ENCODE peak calls at places on chromosomes 3 and 15, in five cellular contexts. One of them, this sample, is unnamed.

GRCh38 chr3:177724020-177724638 is 526.8 kb upstream of the TBL1XR1 start:
- DNase-seq in mesenchymal stem cell: peak; percentile 45
- DNase-seq in mesendoderm: no peak
- DNase-seq in fibroblast of lung: no peak
- DNase-seq in IMR-90: no peak
- DNase-seq in this sample: no peak

GRCh38 chr3:139797724-139798343 is 120.1 kb upstream of the NMNAT3 start:
- DNase-seq in mesenchymal stem cell: peak; percentile 44
- DNase-seq in mesendoderm: peak; percentile 62
- DNase-seq in fibroblast of lung: peak; percentile 47
- DNase-seq in IMR-90: peak; percentile 6
- DNase-seq in this sample: peak; percentile 50

GRCh38 chr3:66583646-66584045 is 82.8 kb upstream of the LRIG1 start:
- DNase-seq in mesenchymal stem cell: no peak
- DNase-seq in mesendoderm: no peak
- DNase-seq in fibroblast of lung: no peak
- DNase-seq in IMR-90: peak; percentile 51
- DNase-seq in this sample: no peak

GRCh38 chr15:90126457-90127435 is 24.5 kb upstream of the IDH2 start:
- DNase-seq in mesenchymal stem cell: no peak
- DNase-seq in mesendoderm: peak; percentile 77
- DNase-seq in fibroblast of lung: peak; percentile 17
- DNase-seq in IMR-90: no peak
- DNase-seq in this sample: no peak

GRCh38 chr3:80771085-80771484 is 990.4 kb downstream of the GBE1 start:
- DNase-seq in mesenchymal stem cell: no peak
- DNase-seq in mesendoderm: no peak
- DNase-seq in fibroblast of lung: no peak
- DNase-seq in IMR-90: no peak
- DNase-seq in this sample: no peak

GRCh38 chr3:113431811-113432210 is 9.5 kb downstream of the CFAP44 start:
- DNase-seq in mesenchymal stem cell: no peak
- DNase-seq in mesendoderm: no peak
- DNase-seq in fibroblast of lung: no peak
- DNase-seq in IMR-90: peak; percentile 28
- DNase-seq in this sample: no peak

GRCh38 chr3:37221407-37221806 is 47.0 kb upstream of the LRRFIP2 start:
- DNase-seq in mesenchymal stem cell: peak; percentile 56
- DNase-seq in mesendoderm: peak; percentile 82
- DNase-seq in fibroblast of lung: peak; percentile 90
- DNase-seq in IMR-90: peak; percentile 88
- DNase-seq in this sample: no peak

GRCh38 chr3:196632033-196632751 is 7.3 kb upstream of the NRROS start:
- DNase-seq in mesenchymal stem cell: peak; percentile 79
- DNase-seq in mesendoderm: peak; percentile 97
- DNase-seq in fibroblast of lung: peak; percentile 72
- DNase-seq in IMR-90: peak; percentile 52
- DNase-seq in this sample: peak; percentile 89

GRCh38 chr3:58251653-58252052 is 14.1 kb downstream of the ABHD6 start:
- DNase-seq in mesenchymal stem cell: no peak
- DNase-seq in mesendoderm: no peak
- DNase-seq in fibroblast of lung: no peak
- DNase-seq in IMR-90: no peak
- DNase-seq in this sample: no peak

GRCh38 chr15:46735115-46735514 is 982.2 kb upstream of the SEMA6D start:
- DNase-seq in mesenchymal stem cell: no peak
- DNase-seq in mesendoderm: no peak
- DNase-seq in fibroblast of lung: no peak
- DNase-seq in IMR-90: no peak
- DNase-seq in this sample: no peak

GRCh38 chr3:120348065-120348980 is 831 bp downstream of the LRRC58 start:
- DNase-seq in mesenchymal stem cell: peak; percentile 32
- DNase-seq in mesendoderm: no peak
- DNase-seq in fibroblast of lung: peak; percentile 8
- DNase-seq in IMR-90: peak; percentile 10
- DNase-seq in this sample: no peak

GRCh38 chr15:48992096-48992495 is 28.4 kb upstream of the SHC4 start:
- DNase-seq in mesenchymal stem cell: no peak
- DNase-seq in mesendoderm: no peak
- DNase-seq in fibroblast of lung: no peak
- DNase-seq in IMR-90: no peak
- DNase-seq in this sample: no peak

GRCh38 chr15:67119238-67119846 is 53.9 kb downstream of the SMAD3 start:
- DNase-seq in mesenchymal stem cell: no peak
- DNase-seq in mesendoderm: no peak
- DNase-seq in fibroblast of lung: no peak
- DNase-seq in IMR-90: no peak
- DNase-seq in this sample: no peak

GRCh38 chr15:67120839-67121540 is 55.6 kb downstream of the SMAD3 start:
- DNase-seq in mesenchymal stem cell: peak; percentile 96
- DNase-seq in mesendoderm: no peak
- DNase-seq in fibroblast of lung: peak; percentile 92
- DNase-seq in IMR-90: peak; percentile 97
- DNase-seq in this sample: no peak

GRCh38 chr15:67121725-67122600 is 56.6 kb downstream of the SMAD3 start:
- DNase-seq in mesenchymal stem cell: no peak
- DNase-seq in mesendoderm: no peak
- DNase-seq in fibroblast of lung: no peak
- DNase-seq in IMR-90: no peak
- DNase-seq in this sample: no peak

GRCh38 chr15:67118808-67119207 is 53.4 kb downstream of the SMAD3 start:
- DNase-seq in mesenchymal stem cell: no peak
- DNase-seq in mesendoderm: no peak
- DNase-seq in fibroblast of lung: no peak
- DNase-seq in IMR-90: no peak
- DNase-seq in this sample: no peak

DNA sequence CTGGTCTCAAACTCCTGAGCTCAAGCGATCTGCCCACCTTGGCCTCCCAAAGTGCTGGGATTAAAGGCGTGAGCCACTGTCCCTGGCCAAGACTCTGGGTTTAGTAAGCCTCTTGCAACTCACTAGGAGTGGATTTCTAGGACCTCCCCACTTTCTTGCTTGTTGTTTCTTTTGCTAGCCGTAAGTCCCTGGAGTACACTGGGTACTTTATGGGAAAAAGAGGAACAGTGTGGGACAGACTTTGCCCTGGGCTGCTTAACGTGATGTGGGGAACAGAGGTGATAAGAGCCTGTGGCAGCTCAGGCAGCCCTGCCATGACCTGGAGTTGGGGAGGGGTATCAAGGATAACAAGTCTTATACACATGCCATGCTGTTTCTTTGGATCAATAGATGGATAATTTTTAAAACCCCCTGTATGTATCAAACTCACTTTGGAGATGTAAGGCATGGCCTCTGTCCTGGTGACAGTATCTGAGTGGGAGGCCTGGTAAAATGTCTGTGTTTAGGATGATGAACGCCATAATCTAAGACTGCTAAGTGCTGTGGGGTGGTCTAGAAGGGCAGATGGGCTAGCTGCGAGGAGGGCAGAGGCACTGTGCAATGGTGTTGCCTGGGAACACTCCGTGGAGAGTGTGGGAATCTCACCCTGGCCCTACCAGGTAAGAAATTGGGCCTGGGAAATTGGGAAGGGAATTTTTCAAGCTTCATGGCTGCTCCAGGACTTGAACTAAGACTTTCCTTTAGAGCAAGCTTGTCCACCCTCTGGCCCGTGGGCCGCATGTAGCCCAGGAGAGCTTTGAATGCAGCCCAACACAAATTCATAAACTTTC is 54.8 kb downstream of the SMAD3 start:
- DNase-seq in mesenchymal stem cell: peak; percentile 47
- DNase-seq in mesendoderm: no peak
- DNase-seq in fibroblast of lung: no peak
- DNase-seq in IMR-90: no peak
- DNase-seq in this sample: no peak
- H3K9ac ChIP-seq in mesenchymal stem cell: peak overlapping the region; percentile 71
- H3K9ac ChIP-seq in mesendoderm: no peak overlapping the region
- H3K9ac ChIP-seq in fibroblast of lung: peak overlapping the region; percentile 63
- H3K9ac ChIP-seq in IMR-90: peak overlapping the region; percentile 62
- H3K9ac ChIP-seq in this sample: no peak overlapping the region

DNA sequence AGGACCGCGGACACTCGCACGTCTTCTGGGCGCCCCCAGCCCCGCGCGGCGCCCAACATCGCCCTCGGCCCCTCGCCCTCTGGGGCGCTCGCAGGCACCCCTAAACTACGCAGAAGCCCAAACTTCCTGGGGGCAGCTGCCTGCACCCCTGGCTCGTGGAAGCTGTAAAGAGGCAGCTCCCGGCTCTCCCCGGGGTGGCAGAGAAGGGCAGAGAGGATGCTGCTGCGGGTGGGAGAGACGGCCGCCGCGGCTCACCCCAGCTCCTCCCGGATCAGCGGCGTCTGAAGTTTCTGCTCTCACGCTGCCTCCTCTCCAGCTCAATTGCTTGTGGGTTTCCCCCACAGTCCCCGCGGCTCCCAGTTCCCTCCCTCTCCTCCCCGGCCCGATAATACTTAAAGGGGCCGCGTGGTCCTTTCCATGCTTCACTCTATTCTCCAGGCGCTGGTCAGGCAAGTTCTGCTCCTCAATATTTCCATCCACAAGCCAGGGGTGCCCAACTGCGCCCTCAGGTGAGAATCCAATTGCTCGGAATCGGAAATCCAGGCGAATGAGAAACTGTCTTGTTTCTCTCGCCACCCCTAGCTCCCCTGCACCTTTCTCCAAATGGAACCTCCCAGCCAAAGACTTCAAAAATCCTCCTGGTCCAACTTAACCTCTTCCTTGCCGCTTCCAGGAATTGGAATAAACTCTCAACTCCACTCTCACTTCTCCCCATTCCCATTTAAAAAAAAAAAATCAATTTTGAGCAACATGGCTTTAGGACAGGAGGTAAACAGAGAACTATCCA is 748.5 kb downstream of the ROBO1 start:
- DNase-seq in mesenchymal stem cell: peak; percentile 95
- DNase-seq in mesendoderm: peak; percentile 96
- DNase-seq in fibroblast of lung: peak; percentile 96
- DNase-seq in IMR-90: peak; percentile 93
- DNase-seq in this sample: peak; percentile 71
- H3K9ac ChIP-seq in mesenchymal stem cell: peak overlapping the region; percentile 97
- H3K9ac ChIP-seq in mesendoderm: peak overlapping the region; percentile 86
- H3K9ac ChIP-seq in fibroblast of lung: peak overlapping the region; percentile 87
- H3K9ac ChIP-seq in IMR-90: peak overlapping the region; percentile 99
- H3K9ac ChIP-seq in this sample: peak overlapping the region; percentile 91

DNA sequence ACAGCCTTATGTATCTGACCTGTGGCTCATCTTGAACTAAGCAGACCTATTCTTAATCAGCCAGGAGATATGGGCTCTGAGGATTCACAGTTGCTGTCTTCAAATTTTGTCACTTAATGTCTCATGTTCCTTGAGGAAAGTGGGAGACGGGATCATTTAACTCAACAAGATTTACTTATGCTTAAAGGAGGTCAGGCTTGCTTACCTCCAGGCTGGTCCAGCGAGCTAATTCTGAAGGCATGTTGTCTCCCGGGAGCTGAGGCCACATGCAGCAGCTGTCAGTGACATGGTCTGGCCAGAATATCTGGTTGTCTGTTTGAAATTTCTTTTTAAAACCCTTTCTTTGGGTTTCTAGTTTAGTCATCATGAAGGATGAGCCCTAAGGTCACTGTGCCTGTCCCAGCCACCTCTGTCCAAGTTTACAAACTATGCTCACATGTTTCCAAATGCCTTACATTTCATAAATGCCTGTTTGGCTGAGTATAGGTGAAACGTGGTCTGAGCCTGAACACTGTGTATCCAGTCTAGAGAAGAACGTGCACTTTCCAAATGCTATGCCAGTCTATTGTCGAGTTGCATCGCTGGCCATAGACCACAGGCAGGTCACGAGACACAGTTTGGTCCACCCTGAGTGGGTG is 26.8 kb downstream of the LRTM1 start:
- DNase-seq in mesenchymal stem cell: peak; percentile 30
- DNase-seq in mesendoderm: no peak
- DNase-seq in fibroblast of lung: peak; percentile 58
- DNase-seq in IMR-90: peak; percentile 46
- DNase-seq in this sample: no peak
- H3K9ac ChIP-seq in mesenchymal stem cell: no peak overlapping the region
- H3K9ac ChIP-seq in mesendoderm: no peak overlapping the region
- H3K9ac ChIP-seq in fibroblast of lung: no peak overlapping the region
- H3K9ac ChIP-seq in IMR-90: no peak overlapping the region
- H3K9ac ChIP-seq in this sample: no peak overlapping the region

GRCh38 chr3:5194801-5195509 is 7.4 kb downstream of the EDEM1 start:
- DNase-seq in mesenchymal stem cell: peak; percentile 94
- DNase-seq in mesendoderm: peak; percentile 77
- DNase-seq in fibroblast of lung: peak; percentile 93
- DNase-seq in IMR-90: peak; percentile 91
- DNase-seq in this sample: no peak
- H3K9ac ChIP-seq in mesenchymal stem cell: peak overlapping the region; percentile 50
- H3K9ac ChIP-seq in mesendoderm: no peak overlapping the region
- H3K9ac ChIP-seq in fibroblast of lung: no peak overlapping the region
- H3K9ac ChIP-seq in IMR-90: no peak overlapping the region
- H3K9ac ChIP-seq in this sample: no peak overlapping the region

GRCh38 chr15:57537072-57537471 is 54.6 kb upstream of the MYZAP start:
- DNase-seq in mesenchymal stem cell: peak; percentile 62
- DNase-seq in mesendoderm: peak; percentile 95
- DNase-seq in fibroblast of lung: peak; percentile 82
- DNase-seq in IMR-90: peak; percentile 26
- DNase-seq in this sample: no peak
- H3K9ac ChIP-seq in mesenchymal stem cell: peak overlapping the region; percentile 59
- H3K9ac ChIP-seq in mesendoderm: no peak overlapping the region
- H3K9ac ChIP-seq in fibroblast of lung: no peak overlapping the region
- H3K9ac ChIP-seq in IMR-90: no peak overlapping the region
- H3K9ac ChIP-seq in this sample: no peak overlapping the region

GRCh38 chr15:92714457-92715401 is 59.2 kb upstream of the FAM174B start:
- DNase-seq in mesenchymal stem cell: peak; percentile 76
- DNase-seq in mesendoderm: peak; percentile 79
- DNase-seq in fibroblast of lung: peak; percentile 83
- DNase-seq in IMR-90: peak; percentile 66
- DNase-seq in this sample: peak; percentile 74

GRCh38 chr15:92711457-92711831 is 55.9 kb upstream of the FAM174B start:
- DNase-seq in mesenchymal stem cell: peak; percentile 42
- DNase-seq in mesendoderm: peak; percentile 83
- DNase-seq in fibroblast of lung: no peak
- DNase-seq in IMR-90: no peak
- DNase-seq in this sample: no peak

GRCh38 chr15:92719024-92719423 is 63.4 kb upstream of the FAM174B start:
- DNase-seq in mesenchymal stem cell: no peak
- DNase-seq in mesendoderm: no peak
- DNase-seq in fibroblast of lung: no peak
- DNase-seq in IMR-90: no peak
- DNase-seq in this sample: no peak

GRCh38 chr15:92715753-92716152 is 60.2 kb upstream of the FAM174B start:
- DNase-seq in mesenchymal stem cell: no peak
- DNase-seq in mesendoderm: no peak
- DNase-seq in fibroblast of lung: peak; percentile 77
- DNase-seq in IMR-90: peak; percentile 37
- DNase-seq in this sample: no peak

DNA sequence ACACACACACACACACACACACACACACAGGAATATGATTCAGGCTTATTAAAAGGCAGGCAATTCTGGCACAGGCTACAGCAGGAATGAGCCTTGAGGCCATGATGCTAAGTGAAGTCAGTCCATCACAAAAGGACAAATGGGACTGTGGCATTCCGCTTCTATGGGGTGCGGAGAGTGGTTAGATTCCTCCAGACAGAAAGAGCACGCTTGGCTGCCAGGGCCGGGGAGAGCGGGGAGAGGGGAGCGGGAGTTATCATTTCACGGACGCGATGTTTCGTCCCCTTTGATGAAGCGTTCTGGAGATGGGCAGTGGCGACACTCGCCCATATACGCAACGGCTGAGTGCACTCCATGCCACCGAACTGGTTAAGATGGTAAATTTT is 58.5 kb upstream of the FAM174B start:
- DNase-seq in mesenchymal stem cell: no peak
- DNase-seq in mesendoderm: peak; percentile 78
- DNase-seq in fibroblast of lung: peak; percentile 58
- DNase-seq in IMR-90: peak; percentile 25
- DNase-seq in this sample: peak; percentile 75
- H3K9ac ChIP-seq in mesenchymal stem cell: peak overlapping the region; percentile 87
- H3K9ac ChIP-seq in mesendoderm: peak overlapping the region; percentile 75
- H3K9ac ChIP-seq in fibroblast of lung: peak overlapping the region; percentile 62
- H3K9ac ChIP-seq in IMR-90: peak overlapping the region; percentile 34
- H3K9ac ChIP-seq in this sample: peak overlapping the region; percentile 89

GRCh38 chr15:45587861-45588170 is 637 bp downstream of the BLOC1S6 start:
- DNase-seq in mesenchymal stem cell: no peak
- DNase-seq in mesendoderm: no peak
- DNase-seq in fibroblast of lung: no peak
- DNase-seq in IMR-90: no peak
- DNase-seq in this sample: no peak
- H3K9ac ChIP-seq in mesenchymal stem cell: peak overlapping the region; percentile 95
- H3K9ac ChIP-seq in mesendoderm: peak overlapping the region; percentile 95
- H3K9ac ChIP-seq in fibroblast of lung: peak overlapping the region; percentile 99
- H3K9ac ChIP-seq in IMR-90: peak overlapping the region; percentile 95
- H3K9ac ChIP-seq in this sample: peak overlapping the region; percentile 92